ENCODE peak calls at places on chromosomes 4 and X, in four cellular contexts. One of them, this sample, is unnamed.

GRCh38 chrX:155874571-155875244 is 6.4 kb upstream of the VAMP7 start:
- DNase-seq in fibroblast of lung: no peak
- DNase-seq in IMR-90: no peak
- DNase-seq in adrenal gland: no peak
- DNase-seq in this sample: no peak

GRCh38 chr4:146222313-146222712 is 8.0 kb downstream of the REELD1 start:
- DNase-seq in adrenal gland: no peak
- DNase-seq in fibroblast of lung: peak
- DNase-seq in IMR-90: peak
- DNase-seq in this sample: no peak

GRCh38 chrX:40262641-40263560 is 165.1 kb upstream of the BCOR start:
- DNase-seq in fibroblast of lung: peak
- DNase-seq in IMR-90: peak
- DNase-seq in adrenal gland: peak
- DNase-seq in this sample: no peak

GRCh38 chr4:77010841-77011354 is 61.3 kb downstream of the SEPTIN11 start:
- DNase-seq in adrenal gland: no peak
- DNase-seq in IMR-90: peak
- DNase-seq in fibroblast of lung: peak
- DNase-seq in this sample: no peak

GRCh38 chrX:281166-281999 is at the start of gene PLCXD1:
- DNase-seq in adrenal gland: no peak
- DNase-seq in IMR-90: peak
- DNase-seq in fibroblast of lung: peak
- DNase-seq in this sample: no peak

GRCh38 chrX:3346436-3347329 is at the start of gene MXRA5:
- DNase-seq in IMR-90: peak
- DNase-seq in fibroblast of lung: peak
- DNase-seq in adrenal gland: peak
- DNase-seq in this sample: no peak

GRCh38 chrX:17017134-17017533 is 70.7 kb downstream of the REPS2 start:
- DNase-seq in fibroblast of lung: no peak
- DNase-seq in adrenal gland: no peak
- DNase-seq in IMR-90: no peak
- DNase-seq in this sample: no peak

GRCh38 chr4:108171541-108172230 is 3.0 kb upstream of the LEF1 start:
- DNase-seq in fibroblast of lung: no peak
- DNase-seq in adrenal gland: no peak
- DNase-seq in IMR-90: no peak
- DNase-seq in this sample: no peak

GRCh38 chr4:185128272-185129119 is 14.6 kb upstream of the SLC25A4 start:
- DNase-seq in IMR-90: no peak
- DNase-seq in adrenal gland: peak
- DNase-seq in fibroblast of lung: no peak
- DNase-seq in this sample: no peak

GRCh38 chr4:27176400-27176799 is 315.8 kb downstream of the STIM2 start:
- DNase-seq in IMR-90: peak
- DNase-seq in adrenal gland: no peak
- DNase-seq in fibroblast of lung: peak
- DNase-seq in this sample: no peak

GRCh38 chr4:6192245-6192644 is 8.1 kb downstream of the JAKMIP1 start:
- DNase-seq in IMR-90: no peak
- DNase-seq in adrenal gland: no peak
- DNase-seq in fibroblast of lung: no peak
- DNase-seq in this sample: peak

GRCh38 chr4:22071749-22072148 is 123.2 kb upstream of the KCNIP4 start:
- DNase-seq in fibroblast of lung: no peak
- DNase-seq in adrenal gland: no peak
- DNase-seq in IMR-90: no peak
- DNase-seq in this sample: no peak

GRCh38 chr4:142743071-142743825 is 102.9 kb downstream of the INPP4B start:
- DNase-seq in adrenal gland: no peak
- DNase-seq in IMR-90: peak
- DNase-seq in fibroblast of lung: peak
- DNase-seq in this sample: no peak

GRCh38 chrX:51496501-51497291 is at the start of gene NUDT11:
- DNase-seq in fibroblast of lung: peak
- DNase-seq in IMR-90: peak
- DNase-seq in adrenal gland: peak
- DNase-seq in this sample: no peak

DNA sequence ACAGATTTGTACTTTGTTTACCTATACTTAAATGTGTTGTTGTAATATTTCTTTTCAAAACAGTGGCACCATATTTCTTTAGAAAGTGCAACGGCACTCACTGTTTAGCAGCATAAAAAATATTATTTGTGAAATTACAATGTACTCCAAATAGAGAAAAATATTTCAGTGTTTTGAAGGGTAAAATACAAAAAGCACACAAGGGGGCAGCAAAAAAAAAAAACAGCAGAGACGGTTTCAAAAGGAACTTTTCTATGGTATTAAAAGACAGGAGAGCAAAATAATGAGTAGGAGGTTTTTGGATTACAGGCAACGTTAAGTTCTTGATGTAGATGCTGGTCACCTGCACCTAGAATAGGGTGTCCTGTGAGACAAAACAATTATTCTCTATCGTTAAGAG is 2.0 kb downstream of the NUDT11 start:
- DNase-seq in fibroblast of lung: peak
- DNase-seq in IMR-90: no peak
- DNase-seq in adrenal gland: no peak
- DNase-seq in this sample: no peak
- H3K4me3 ChIP-seq in fibroblast of lung: peak
- H3K4me3 ChIP-seq in IMR-90: peak
- H3K4me3 ChIP-seq in adrenal gland: no peak
- H3K4me3 ChIP-seq in this sample: peak

DNA sequence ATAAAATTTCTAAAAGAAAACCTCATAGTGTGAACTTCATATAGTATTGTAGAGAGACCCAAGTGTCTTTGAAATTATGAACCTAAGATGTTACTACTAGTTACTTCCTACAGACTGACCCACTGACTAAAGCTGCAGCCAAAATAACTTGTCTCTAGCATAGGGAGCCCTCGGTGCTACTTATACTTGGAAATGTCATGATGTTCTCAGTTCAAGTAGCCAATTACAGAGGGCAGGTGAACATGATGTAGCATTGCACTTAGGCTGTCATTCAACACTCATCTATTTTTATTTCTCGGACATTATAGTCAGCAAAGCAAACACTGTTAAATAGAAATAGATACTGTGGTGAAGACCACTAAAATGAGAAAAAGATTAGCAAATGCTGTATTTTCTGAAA is 165.6 kb downstream of the AREG start:
- DNase-seq in IMR-90: no peak
- DNase-seq in fibroblast of lung: no peak
- DNase-seq in adrenal gland: no peak
- DNase-seq in this sample: no peak
- H3K4me3 ChIP-seq in IMR-90: no peak
- H3K4me3 ChIP-seq in fibroblast of lung: no peak
- H3K4me3 ChIP-seq in adrenal gland: no peak
- H3K4me3 ChIP-seq in this sample: no peak

DNA sequence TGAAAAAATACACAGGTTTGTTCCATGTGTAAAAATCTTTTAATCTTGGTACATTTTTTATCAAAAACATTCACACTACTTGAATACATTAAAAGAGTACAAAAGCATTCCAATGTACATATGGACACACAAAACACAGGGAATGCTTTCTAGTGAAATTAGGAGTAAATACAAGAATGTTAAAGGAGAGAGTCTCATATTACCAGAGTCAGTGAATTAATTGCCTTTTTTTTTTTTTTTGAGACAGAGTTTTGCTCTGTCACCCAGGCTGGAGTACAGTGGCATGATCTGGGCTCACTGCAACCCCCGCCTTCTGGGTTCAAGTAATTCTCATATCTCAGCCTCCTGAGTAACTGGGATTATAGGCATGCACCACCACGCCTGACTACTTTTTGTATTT is 17.0 kb downstream of the XIAP start:
- DNase-seq in IMR-90: no peak
- DNase-seq in adrenal gland: no peak
- DNase-seq in fibroblast of lung: no peak
- DNase-seq in this sample: no peak
- H3K4me3 ChIP-seq in IMR-90: no peak
- H3K4me3 ChIP-seq in adrenal gland: no peak
- H3K4me3 ChIP-seq in fibroblast of lung: no peak
- H3K4me3 ChIP-seq in this sample: no peak

DNA sequence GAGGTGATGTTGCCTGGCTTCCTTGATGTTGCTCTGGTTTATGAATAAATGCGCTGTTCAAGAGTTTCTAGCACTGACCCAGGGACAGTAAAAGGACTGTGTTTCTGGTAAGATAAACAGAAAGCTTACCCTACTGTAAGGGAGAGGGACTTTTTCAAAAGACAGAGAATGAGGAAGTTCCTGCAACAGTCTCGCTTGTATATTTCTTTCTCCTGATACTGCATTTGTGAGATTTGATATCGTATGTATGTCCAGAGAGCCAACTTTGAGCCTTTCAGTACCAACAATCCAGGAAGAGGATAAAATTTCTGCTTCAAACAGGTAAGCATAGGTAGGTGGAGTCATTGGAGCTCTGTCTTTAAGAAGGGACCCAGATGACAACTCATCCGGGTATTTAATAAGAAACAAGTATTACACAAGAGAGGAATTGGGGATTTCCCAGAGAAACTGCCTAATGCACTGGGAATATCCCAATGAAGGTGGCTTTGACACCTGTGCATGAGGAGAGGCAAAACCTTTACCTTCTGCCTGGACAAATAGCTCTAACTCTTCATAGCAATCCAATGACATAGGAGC is 771 bp downstream of the DAPP1 start:
- DNase-seq in IMR-90: no peak
- DNase-seq in adrenal gland: no peak
- DNase-seq in fibroblast of lung: no peak
- DNase-seq in this sample: no peak
- H3K4me3 ChIP-seq in IMR-90: no peak
- H3K4me3 ChIP-seq in adrenal gland: no peak
- H3K4me3 ChIP-seq in fibroblast of lung: no peak
- H3K4me3 ChIP-seq in this sample: no peak

GRCh38 chr4:118762753-118763477 is 73.0 kb downstream of the SEC24D start:
- DNase-seq in IMR-90: no peak
- DNase-seq in adrenal gland: no peak
- DNase-seq in fibroblast of lung: peak
- DNase-seq in this sample: no peak
- H3K4me3 ChIP-seq in IMR-90: no peak
- H3K4me3 ChIP-seq in adrenal gland: no peak
- H3K4me3 ChIP-seq in fibroblast of lung: no peak
- H3K4me3 ChIP-seq in this sample: no peak

GRCh38 chrX:41419082-41419481 is 28.1 kb upstream of the NYX start:
- DNase-seq in adrenal gland: no peak
- DNase-seq in IMR-90: no peak
- DNase-seq in fibroblast of lung: no peak
- DNase-seq in this sample: no peak

GRCh38 chrX:41421071-41421729 is 25.9 kb upstream of the NYX start:
- DNase-seq in IMR-90: no peak
- DNase-seq in fibroblast of lung: no peak
- DNase-seq in adrenal gland: no peak
- DNase-seq in this sample: no peak
- H3K4me3 ChIP-seq in IMR-90: no peak
- H3K4me3 ChIP-seq in fibroblast of lung: peak
- H3K4me3 ChIP-seq in adrenal gland: no peak
- H3K4me3 ChIP-seq in this sample: no peak

GRCh38 chrX:49190783-49191032 is 4.5 kb upstream of the PRICKLE3 start:
- DNase-seq in IMR-90: no peak
- DNase-seq in fibroblast of lung: no peak
- DNase-seq in adrenal gland: no peak
- DNase-seq in this sample: no peak
- H3K4me3 ChIP-seq in IMR-90: peak
- H3K4me3 ChIP-seq in fibroblast of lung: peak
- H3K4me3 ChIP-seq in adrenal gland: peak
- H3K4me3 ChIP-seq in this sample: peak

GRCh38 chr4:174120446-174121142 is 162.9 kb downstream of the FBXO8 start:
- DNase-seq in IMR-90: peak
- DNase-seq in adrenal gland: peak
- DNase-seq in fibroblast of lung: peak
- DNase-seq in this sample: no peak

GRCh38 chr4:174118171-174118570 is 165.3 kb downstream of the FBXO8 start:
- DNase-seq in adrenal gland: no peak
- DNase-seq in IMR-90: no peak
- DNase-seq in fibroblast of lung: no peak
- DNase-seq in this sample: no peak

GRCh38 chr4:174117445-174117844 is 166.0 kb downstream of the FBXO8 start:
- DNase-seq in adrenal gland: no peak
- DNase-seq in fibroblast of lung: no peak
- DNase-seq in IMR-90: no peak
- DNase-seq in this sample: no peak

GRCh38 chr4:174119051-174119450 is 164.4 kb downstream of the FBXO8 start:
- DNase-seq in adrenal gland: no peak
- DNase-seq in IMR-90: peak
- DNase-seq in fibroblast of lung: peak
- DNase-seq in this sample: no peak

DNA sequence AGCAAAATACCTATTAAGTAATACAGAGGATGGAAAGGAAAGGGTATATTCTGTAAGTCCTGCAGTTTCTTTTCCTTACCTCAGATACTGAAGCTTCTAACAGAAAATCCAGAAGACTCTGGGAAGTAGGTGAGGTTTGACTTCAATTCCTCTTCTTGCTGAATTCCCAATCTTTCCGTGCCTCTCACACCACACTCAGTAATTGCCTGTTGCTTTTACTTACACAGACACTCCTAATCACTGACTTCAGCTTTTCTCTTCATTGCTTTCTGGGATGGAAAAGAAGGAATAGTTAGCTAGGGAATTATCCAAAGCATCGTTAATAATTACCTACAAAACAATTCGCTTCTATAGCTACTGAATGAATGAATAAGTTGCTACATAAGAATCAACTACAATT is 163.6 kb downstream of the FBXO8 start:
- DNase-seq in IMR-90: no peak
- DNase-seq in fibroblast of lung: no peak
- DNase-seq in adrenal gland: no peak
- DNase-seq in this sample: no peak
- H3K4me3 ChIP-seq in IMR-90: no peak
- H3K4me3 ChIP-seq in fibroblast of lung: peak
- H3K4me3 ChIP-seq in adrenal gland: no peak
- H3K4me3 ChIP-seq in this sample: no peak

This sample was measured in dorsolateral prefrontal cortex.